ENCODE peak calls at places on chromosomes 11 and 22, in nine cellular contexts. A is ecto neural progenitor cell; B is endothelial cell; K is Right ventricle myocardium superior; E is HuH-7.5; Y is T-helper 2 cell; I is astrocyte of the cerebellum; G is stimulated activated CD4-positive, alpha-beta T cell treated with anti-CD3 and anti-CD28 coated beads, TNF-alpha, amount 100 ng/mL, for 4 hours; O is cardiac fibroblast. T is an unnamed sample.

GRCh38 chr22:38017272-38017920 is 33.0 kb upstream of the SOX10 start:
- DNase-seq in A (no peak), G (no peak), Y (no peak), E (no peak), K (peak), I (no peak), O (peak), B (no peak), T (no peak)

GRCh38 chr22:30575011-30575671 is 676 bp upstream of the GAL3ST1 start:
- DNase-seq in G (no peak), E (peak), O (peak), I (no peak), Y (no peak), B (no peak), K (no peak), A (no peak), T (no peak)

GRCh38 chr22:45460288-45461109 is 42.2 kb upstream of the FBLN1 start:
- DNase-seq in Y (no peak), A (no peak), G (no peak), K (peak), O (peak), I (no peak), E (no peak), B (no peak), T (no peak)

GRCh38 chr11:93225642-93226041 is 27.9 kb upstream of the SLC36A4 start:
- DNase-seq in K (no peak), O (peak), E (no peak), A (no peak), G (no peak), Y (no peak), I (peak), B (no peak), T (no peak)

GRCh38 chr11:72805214-72805613 is 9.0 kb upstream of the ATG16L2 start:
- DNase-seq in K (no peak), O (no peak), I (no peak), Y (no peak), B (no peak), A (no peak), E (no peak), G (no peak), T (no peak)

GRCh38 chr22:44479662-44480061 is 18.4 kb downstream of the RTL6 start:
- DNase-seq in B (no peak), A (no peak), E (no peak), I (no peak), G (no peak), K (no peak), Y (no peak), O (no peak), T (no peak)

GRCh38 chr11:33452806-33453205 is 195.6 kb downstream of the HIPK3 start:
- DNase-seq in A (no peak), B (no peak), O (peak), E (no peak), Y (no peak), K (no peak), G (no peak), I (peak), T (no peak)

GRCh38 chr11:115903179-115903578 is 399.0 kb upstream of the CADM1 start:
- DNase-seq in Y (no peak), I (no peak), E (no peak), G (no peak), B (no peak), A (no peak), K (no peak), O (no peak), T (no peak)

GRCh38 chr11:127925430-127925829 is 661.9 kb downstream of the ETS1 start:
- DNase-seq in Y (no peak), E (no peak), I (no peak), K (no peak), O (peak), B (no peak), G (no peak), A (no peak), T (no peak)

GRCh38 chr11:128488471-128488870 is 98.9 kb downstream of the ETS1 start:
- DNase-seq in A (no peak), O (peak), K (peak), E (no peak), B (no peak), I (peak), G (no peak), Y (no peak), T (no peak)

GRCh38 chr22:25077964-25078363 is 121.7 kb upstream of the CRYBB3 start:
- DNase-seq in A (no peak), E (no peak), O (no peak), Y (no peak), G (no peak), I (no peak), K (no peak), B (no peak), T (no peak)

GRCh38 chr11:109037856-109038780 is 373.2 kb downstream of the DDX10 start:
- DNase-seq in K (no peak), B (no peak), A (no peak), I (peak), Y (no peak), G (no peak), O (peak), E (no peak), T (no peak)

GRCh38 chr22:42316988-42317387 is 46.5 kb upstream of the TCF20 start:
- DNase-seq in K (peak), E (no peak), G (no peak), Y (peak), B (no peak), I (peak), A (no peak), O (peak), T (no peak)

GRCh38 chr22:37781434-37782059 is 26.2 kb upstream of the GCAT start:
- DNase-seq in B (no peak), K (peak), Y (no peak), O (no peak), G (no peak), A (no peak), E (no peak), I (no peak), T (no peak)

GRCh38 chr11:122791411-122791810 is 46.9 kb upstream of the CRTAM start:
- DNase-seq in O (peak), Y (no peak), I (no peak), E (no peak), A (no peak), B (no peak), G (no peak), K (no peak), T (no peak)

GRCh38 chr22:18998998-18999397 is 62.9 kb upstream of the PRODH start:
- DNase-seq in I (no peak), E (no peak), B (peak), O (no peak), Y (no peak), K (no peak), A (peak), G (no peak), T (no peak)

GRCh38 chr22:41846268-41847002 is 13.5 kb downstream of the SREBF2 start:
- DNase-seq in I (no peak), G (no peak), E (no peak), B (no peak), Y (no peak), A (no peak), K (no peak), O (no peak), T (no peak)

GRCh38 chr22:33747576-33748180 is 172.6 kb downstream of the LARGE1 start:
- DNase-seq in B (no peak), K (no peak), O (no peak), G (no peak), A (no peak), Y (no peak), E (no peak), I (no peak), T (no peak)

GRCh38 chr11:112401036-112401769 is 140.5 kb upstream of the PLET1 start:
- DNase-seq in E (no peak), G (no peak), Y (no peak), O (no peak), A (no peak), I (no peak), K (no peak), B (no peak), T (no peak)

GRCh38 chr22:49779853-49780271 is 47.8 kb downstream of the BRD1 start:
- DNase-seq in K (no peak), E (no peak), I (no peak), O (no peak), B (no peak), A (peak), Y (no peak), G (no peak), T (no peak)

GRCh38 chr11:8707541-8708270 is 25.1 kb downstream of the RPL27A start:
- DNase-seq in G (no peak), B (no peak), Y (no peak), E (no peak), A (no peak), O (no peak), I (peak), K (peak), T (no peak)

GRCh38 chr22:41910599-41911291 is 4.1 kb downstream of the SHISA8 start:
- DNase-seq in B (peak), K (peak), I (no peak), E (no peak), G (no peak), O (peak), A (peak), Y (no peak), T (no peak)

GRCh38 chr11:69280451-69280850 is 13.5 kb upstream of the MYEOV start:
- DNase-seq in B (no peak), E (no peak), K (no peak), A (no peak), I (peak), O (peak), G (no peak), Y (no peak), T (no peak)

GRCh38 chr11:690738-691633 is 4.0 kb downstream of the DEAF1 start:
- DNase-seq in B (no peak), I (no peak), Y (no peak), G (no peak), A (no peak), K (no peak), E (no peak), O (no peak), T (no peak)

GRCh38 chr11:129819237-129819636 is 3.6 kb downstream of the TMEM45B start:
- DNase-seq in G (no peak), E (no peak), B (no peak), K (no peak), A (no peak), O (no peak), Y (no peak), I (no peak), T (no peak)

GRCh38 chr11:67352546-67353316 is 615 bp downstream of the POLD4 start:
- DNase-seq in A (no peak), E (no peak), Y (peak), B (no peak), I (no peak), G (no peak), O (peak), K (peak), T (no peak)

GRCh38 chr11:74783241-74783871 is 34.7 kb downstream of the RNF169 start:
- DNase-seq in Y (no peak), K (no peak), O (peak), B (no peak), A (no peak), I (no peak), E (no peak), G (no peak), T (no peak)

GRCh38 chr22:46972901-46973831 is 210.7 kb downstream of the TBC1D22A start:
- DNase-seq in Y (no peak), I (no peak), B (no peak), G (no peak), E (no peak), K (no peak), A (no peak), O (no peak), T (no peak)

GRCh38 chr22:20160041-20160440 is 9.2 kb upstream of the CCDC188 start:
- DNase-seq in E (no peak), G (no peak), K (no peak), I (no peak), A (no peak), O (no peak), Y (no peak), B (no peak), T (no peak)

GRCh38 chr11:11346249-11346648 is 6.8 kb downstream of the CSNK2A3 start:
- DNase-seq in E (no peak), K (no peak), B (no peak), I (no peak), Y (no peak), O (no peak), G (no peak), A (no peak), T (no peak)

GRCh38 chr11:3003396-3004231 is 11.5 kb upstream of the NAP1L4 start:
- DNase-seq in K (no peak), I (no peak), Y (no peak), B (no peak), E (no peak), O (no peak), A (no peak), G (no peak), T (no peak)

T was measured in progenitor cell of endocrine pancreas.